ENCODE peak calls at places on chromosomes 12 and 14, in seven cellular contexts. I is gastrocnemius medialis, K is OCI-LY7, Y is hepatocyte, Z is spleen, N is prostate gland, A is mammary epithelial cell. X is an unnamed sample.

GRCh38 chr12:20440408-20440807 is 72.1 kb downstream of the PDE3A start:
- DNase-seq in I (no peak), K (no peak), Y (no peak), Z (no peak), N (no peak), A (no peak), X (no peak)

GRCh38 chr14:100037351-100037750 is 27.9 kb upstream of the EVL start:
- DNase-seq in I (no peak), K (no peak), Y (peak), Z (no peak), N (no peak), A (no peak), X (peak)

GRCh38 chr12:19196959-19197630 is 67.6 kb downstream of the PLEKHA5 start:
- DNase-seq in I (no peak), K (no peak), Y (no peak), Z (no peak), N (no peak), A (no peak), X (peak)

GRCh38 chr12:6925543-6926279 is 2.0 kb upstream of the ATN1 start:
- DNase-seq in I (peak), K (no peak), Y (peak), Z (peak), N (peak), A (peak), X (peak)

GRCh38 chr12:124660846-124661245 is 93.4 kb upstream of the NCOR2 start:
- DNase-seq in I (no peak), K (no peak), Y (no peak), Z (no peak), N (no peak), A (no peak), X (no peak)

GRCh38 chr12:571795-572531 is 91.3 kb downstream of the NINJ2 start:
- DNase-seq in I (peak), K (no peak), Y (peak), Z (no peak), N (no peak), A (peak), X (no peak)

GRCh38 chr12:52724384-52724783 is 21.1 kb upstream of the KRT77 start:
- DNase-seq in I (no peak), K (no peak), Y (no peak), Z (no peak), N (no peak), A (no peak), X (no peak)

GRCh38 chr14:51448831-51449665 is 202.7 kb upstream of the FRMD6 start:
- DNase-seq in I (no peak), K (no peak), Y (no peak), Z (no peak), N (no peak), A (peak), X (peak)

GRCh38 chr14:24806061-24806678 is 172.2 kb upstream of the GZMB start:
- DNase-seq in I (no peak), K (peak), Y (peak), Z (no peak), N (peak), A (peak), X (peak)

GRCh38 chr14:94654071-94654974 is 42.1 kb downstream of the SERPINA3 start:
- DNase-seq in I (no peak), K (no peak), Y (no peak), Z (no peak), N (no peak), A (no peak), X (no peak)

GRCh38 chr12:55719371-55719770 is 822 bp upstream of the RDH5 start:
- DNase-seq in I (no peak), K (no peak), Y (no peak), Z (peak), N (no peak), A (no peak), X (no peak)

GRCh38 chr14:78849952-78850351 is 679.8 kb downstream of the NRXN3 start:
- DNase-seq in I (no peak), K (no peak), Y (no peak), Z (no peak), N (no peak), A (no peak), X (no peak)

GRCh38 chr12:121222847-121223246 is 12.9 kb downstream of the P2RX4 start:
- DNase-seq in I (no peak), K (no peak), Y (no peak), Z (no peak), N (no peak), A (no peak), X (no peak)

GRCh38 chr14:53458368-53458814 is 305.3 kb upstream of the DDHD1 start:
- DNase-seq in I (no peak), K (no peak), Y (no peak), Z (no peak), N (no peak), A (peak), X (peak)

GRCh38 chr14:91303091-91303923 is 58.8 kb upstream of the GPR68 start:
- DNase-seq in I (no peak), K (peak), Y (no peak), Z (peak), N (no peak), A (no peak), X (peak)

GRCh38 chr14:73887116-73887490 is 444 bp downstream of the ZNF410 start:
- DNase-seq in I (no peak), K (no peak), Y (no peak), Z (no peak), N (no peak), A (no peak), X (peak)

GRCh38 chr12:53995311-53996187 is 4.4 kb upstream of the HOXC9 start:
- DNase-seq in I (peak), K (no peak), Y (peak), Z (peak), N (no peak), A (peak), X (peak)

GRCh38 chr14:23929822-23930294 is 23.7 kb upstream of the DHRS4 start:
- DNase-seq in I (peak), K (peak), Y (peak), Z (peak), N (peak), A (peak), X (peak)

GRCh38 chr14:93685121-93685520 is 103.2 kb downstream of the PRIMA1 start:
- DNase-seq in I (no peak), K (no peak), Y (no peak), Z (no peak), N (no peak), A (no peak), X (no peak)

GRCh38 chr12:130354407-130354806 is 16.7 kb downstream of the PIWIL1 start:
- DNase-seq in I (no peak), K (no peak), Y (no peak), Z (no peak), N (no peak), A (no peak), X (no peak)

GRCh38 chr12:99911076-99911475 is 73.7 kb downstream of the ANKS1B start:
- DNase-seq in I (peak), K (no peak), Y (peak), Z (no peak), N (no peak), A (peak), X (peak)

DNA sequence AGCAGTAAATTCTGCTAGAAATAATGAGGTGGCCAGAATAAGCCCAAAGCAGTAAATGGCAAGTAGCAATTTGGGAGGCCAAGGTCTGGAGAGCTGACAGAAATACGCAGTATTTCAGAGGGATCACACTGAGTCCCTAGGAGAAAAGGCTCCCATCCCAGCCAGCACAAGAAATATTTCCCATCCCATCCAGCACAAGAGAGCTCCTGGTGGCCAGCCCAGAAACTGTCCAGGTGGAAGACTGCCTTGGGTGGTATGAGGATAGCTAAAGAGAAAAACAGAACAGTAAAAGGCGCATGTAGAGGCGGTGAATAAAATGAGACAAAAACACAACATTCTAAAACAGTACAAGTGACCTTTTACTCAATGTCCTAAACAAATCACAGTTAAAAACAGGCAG is 120.7 kb downstream of the HECTD4 start:
- DNase-seq in I (no peak), K (no peak), Y (no peak), Z (no peak), N (no peak), A (no peak), X (peak)
- TF ChIP-seq CTCF in I (no peak), K (no peak), Y (no peak), Z (no peak), N (no peak), A (peak), X (peak)

GRCh38 chr12:49646871-49647270 is 23.5 kb downstream of the PRPF40B start:
- DNase-seq in I (no peak), K (no peak), Y (no peak), Z (no peak), N (no peak), A (no peak), X (no peak)

GRCh38 chr12:49643961-49644619 is 20.7 kb downstream of the PRPF40B start:
- DNase-seq in I (no peak), K (no peak), Y (no peak), Z (peak), N (no peak), A (peak), X (no peak)

GRCh38 chr12:49644620-49644994 is 21.2 kb downstream of the PRPF40B start:
- DNase-seq in I (peak), K (peak), Y (peak), Z (peak), N (peak), A (peak), X (peak)

GRCh38 chr12:49646331-49646830 is 23.0 kb downstream of the PRPF40B start:
- DNase-seq in I (no peak), K (no peak), Y (no peak), Z (peak), N (no peak), A (no peak), X (no peak)

DNA sequence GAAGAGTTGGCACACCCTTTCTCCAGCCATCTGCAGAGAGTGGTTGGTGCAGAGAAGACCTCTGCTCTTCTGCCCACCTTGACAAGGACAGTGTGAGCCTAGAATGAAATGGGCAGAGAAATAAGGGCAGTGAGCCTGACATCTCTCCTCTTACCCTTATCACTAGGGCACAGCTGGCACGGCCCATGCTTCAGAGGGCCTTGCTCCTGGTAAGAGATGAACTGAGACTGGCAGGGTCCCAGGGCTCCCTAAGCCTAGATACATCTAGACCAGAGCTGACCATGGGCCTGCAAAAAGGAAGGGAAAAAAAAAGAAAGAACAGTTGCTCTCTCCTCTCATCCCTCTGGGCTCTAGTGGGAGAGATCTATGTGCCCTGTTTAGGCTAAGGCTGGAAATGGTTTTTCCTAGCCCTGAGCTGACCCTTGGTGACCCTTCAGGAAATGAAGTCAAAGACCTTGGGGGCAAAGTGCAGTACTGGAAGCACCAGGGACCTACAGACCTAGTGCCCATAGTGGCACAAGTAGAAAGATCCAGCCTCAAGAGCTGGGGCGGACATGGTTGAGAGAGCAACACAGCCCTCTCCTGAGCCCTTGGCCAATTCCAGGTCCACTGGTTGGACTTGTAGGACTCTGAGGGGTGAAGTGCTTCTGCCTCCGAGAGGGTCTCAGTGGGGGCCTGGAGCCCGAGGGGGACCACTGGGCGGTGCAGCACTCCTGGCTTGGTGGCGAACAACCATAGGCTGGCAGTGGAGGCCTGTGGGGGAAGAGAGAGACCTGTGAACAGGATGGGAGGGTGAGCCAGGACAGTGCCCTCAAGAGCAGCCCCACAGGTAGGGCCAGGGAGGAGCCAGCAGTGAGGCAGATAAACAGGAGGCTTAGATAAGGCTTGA is 22.0 kb downstream of the PRPF40B start:
- DNase-seq in I (no peak), K (no peak), Y (no peak), Z (peak), N (no peak), A (no peak), X (no peak)
- H3K4me3 ChIP-seq in I (no peak), K (no peak), Y (no peak), Z (no peak), N (no peak), A (no peak), X (no peak)

DNA sequence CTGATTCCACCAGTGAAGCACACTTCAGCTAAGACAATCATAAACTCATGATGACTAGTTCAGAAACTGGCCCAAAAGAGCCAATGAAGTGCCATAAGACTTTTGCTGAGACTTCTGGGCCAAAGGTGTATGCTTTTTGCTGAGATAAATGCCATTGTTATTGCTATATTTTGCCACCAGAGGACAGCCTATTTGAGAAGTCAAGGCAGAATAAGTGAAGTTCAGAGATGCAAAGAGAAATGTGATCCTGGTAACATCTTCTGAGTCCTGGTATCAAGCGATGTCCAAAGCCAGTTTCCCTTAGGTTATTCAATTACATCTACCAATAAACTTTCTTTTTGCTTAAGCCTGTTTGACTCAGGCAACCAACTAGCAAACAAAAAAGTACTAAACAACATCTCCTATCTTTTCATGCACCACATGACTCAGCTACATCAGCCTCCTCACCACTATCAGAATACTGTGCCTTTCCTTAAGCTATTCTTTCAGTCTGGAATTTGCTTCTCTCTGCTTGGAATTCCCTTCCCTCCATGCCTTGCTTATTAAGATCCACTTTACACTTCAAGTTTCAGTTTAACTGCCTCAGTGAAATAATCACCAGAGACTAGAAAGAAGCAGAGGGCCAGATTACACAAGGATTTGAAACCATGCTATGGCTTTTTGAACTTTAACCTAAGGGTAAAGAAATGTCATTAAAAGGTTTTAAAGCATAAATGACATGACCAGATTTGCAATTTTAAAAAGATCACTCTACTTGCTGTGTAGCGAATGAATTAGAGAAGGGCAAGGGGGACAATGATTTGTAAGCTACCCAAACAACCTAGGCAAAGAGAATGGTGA is 14.0 kb downstream of the CRY1 start:
- DNase-seq in I (no peak), K (peak), Y (peak), Z (no peak), N (no peak), A (peak), X (peak)
- TF ChIP-seq CTCF in I (peak), K (peak), Y (peak), Z (no peak), N (no peak), A (peak), X (peak)

DNA sequence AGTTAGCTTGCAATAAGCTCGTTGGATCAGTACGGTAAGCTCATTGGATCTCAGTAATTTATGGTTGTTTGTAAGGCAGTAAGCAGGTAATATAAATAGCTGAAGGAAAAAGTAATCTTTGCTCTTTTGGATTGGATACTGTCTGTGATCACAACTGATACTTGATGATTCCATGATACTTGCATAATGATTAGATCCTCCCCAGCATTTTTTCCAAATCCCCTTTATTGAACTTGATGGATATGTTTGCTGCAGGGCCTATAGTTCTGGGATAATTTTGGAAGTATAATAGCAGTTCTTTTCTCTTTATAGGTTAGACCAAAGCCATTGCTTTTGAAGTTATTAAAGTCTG is 5.2 kb downstream of the MDM2 start:
- DNase-seq in I (no peak), K (no peak), Y (no peak), Z (no peak), N (no peak), A (no peak), X (no peak)
- H3K4me3 ChIP-seq in I (no peak), K (peak), Y (no peak), Z (no peak), N (no peak), A (peak), X (peak)

GRCh38 chr14:39419272-39419671 is 13.0 kb downstream of the FBXO33 start:
- DNase-seq in I (no peak), K (no peak), Y (no peak), Z (no peak), N (no peak), A (no peak), X (no peak)
- TF ChIP-seq CTCF in I (no peak), K (peak), Y (no peak), Z (no peak), N (no peak), A (no peak), X (peak)

DNA sequence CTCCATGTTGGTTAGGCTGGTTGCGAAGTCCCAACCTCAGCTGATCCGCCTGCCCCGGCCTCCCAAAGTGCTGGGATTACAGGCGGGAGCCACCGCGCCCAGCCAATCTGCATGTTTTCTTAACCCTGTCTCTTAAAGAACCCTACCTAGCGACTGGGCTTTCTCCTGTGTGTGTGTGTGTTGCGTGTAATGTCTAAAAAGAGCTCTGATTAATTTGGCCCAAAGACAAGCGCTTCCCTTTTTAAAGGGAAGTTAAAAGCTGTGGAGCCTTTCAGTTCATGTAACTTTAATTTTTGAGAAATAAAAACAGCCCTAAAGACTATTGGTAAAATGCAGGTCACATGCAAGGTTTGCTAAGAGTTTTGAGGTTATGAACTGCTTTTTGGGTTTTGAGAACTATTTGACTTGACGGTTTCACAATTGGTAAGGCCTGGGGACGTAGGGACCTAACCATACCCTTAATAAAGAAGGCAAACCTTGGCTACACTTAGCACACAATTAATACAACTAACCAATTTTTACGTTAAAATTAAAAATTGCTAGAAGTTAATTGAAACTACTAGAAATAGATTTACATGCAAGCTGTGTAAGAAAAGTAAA is 103.2 kb downstream of the KCNMB4 start:
- DNase-seq in I (no peak), K (no peak), Y (no peak), Z (no peak), N (no peak), A (no peak), X (no peak)
- H3K4me3 ChIP-seq in I (no peak), K (no peak), Y (no peak), Z (no peak), N (no peak), A (no peak), X (no peak)

GRCh38 chr12:12562016-12562483 is 613 bp downstream of the DUSP16 start:
- DNase-seq in I (peak), K (peak), Y (peak), Z (peak), N (no peak), A (no peak), X (peak)
- TF ChIP-seq CTCF in I (no peak), K (no peak), Y (no peak), Z (no peak), N (no peak), A (no peak), X (no peak)